ENCODE peak calls at places on chromosome 14, in nine cellular contexts. J is H1; E is cardiac muscle cell; K is right lobe of liver; G is CD4-positive, alpha-beta T cell; S is RWPE2; T is endodermal cell; P is activated B cell treated with CpG ODN at 0.5 μM for 24 hours; V is epithelial cell of esophagus. A is an unnamed sample.

GRCh38 chr14:69043598-69044267 is 64.6 kb upstream of the ACTN1 start:
- DNase-seq in T (no peak), K (peak; percentile 35), V (peak; percentile 36), S (no peak), P (no peak), E (peak; percentile 78), G (no peak), J (no peak), A (no peak)

GRCh38 chr14:64580451-64580850 is 30.7 kb downstream of the PPP1R36 start:
- DNase-seq in T (no peak), K (no peak), E (no peak), S (no peak), P (no peak), V (no peak), J (no peak), G (no peak), A (no peak)

GRCh38 chr14:64388533-64389243 is 535 bp downstream of the MTHFD1 start:
- DNase-seq in J (no peak), E (peak; percentile 36), T (no peak), V (peak; percentile 30), P (no peak), G (no peak), K (peak; percentile 38), S (no peak), A (no peak)

GRCh38 chr14:26841361-26841760 is 243.5 kb upstream of the NOVA1 start:
- DNase-seq in T (no peak), S (no peak), K (no peak), P (no peak), E (peak; percentile 25), J (no peak), G (no peak), V (peak; percentile 43), A (no peak)

GRCh38 chr14:34111933-34112332 is 161.1 kb upstream of the EGLN3 start:
- DNase-seq in G (no peak), E (no peak), J (no peak), S (no peak), T (peak; percentile 63), K (no peak), V (no peak), P (no peak), A (no peak)

GRCh38 chr14:25111061-25111601 is 61.2 kb upstream of the STXBP6 start:
- DNase-seq in J (no peak), S (no peak), P (no peak), G (no peak), K (no peak), V (peak; percentile 27), T (no peak), E (peak; percentile 97), A (peak; percentile 90)

GRCh38 chr14:105184461-105184860 is 3.3 kb upstream of the NUDT14 start:
- DNase-seq in T (no peak), K (no peak), S (no peak), G (no peak), V (no peak), P (no peak), J (no peak), E (no peak), A (no peak)

GRCh38 chr14:29601559-29602109 is 326.0 kb downstream of the PRKD1 start:
- DNase-seq in E (peak; percentile 22), S (no peak), G (no peak), J (no peak), V (no peak), P (no peak), K (no peak), T (no peak), A (no peak)

GRCh38 chr14:41607966-41608663 is 1.4 kb downstream of the LRFN5 start:
- DNase-seq in V (no peak), P (no peak), E (no peak), S (no peak), G (no peak), T (peak; percentile 71), J (no peak), K (no peak), A (no peak)

GRCh38 chr14:67851785-67852410 is 32.3 kb downstream of the RAD51B start:
- DNase-seq in K (no peak), G (no peak), E (peak; percentile 2), V (no peak), J (no peak), T (no peak), P (no peak), S (no peak), A (no peak)

GRCh38 chr14:74735113-74735512 is 22.2 kb downstream of the FCF1 start:
- DNase-seq in G (no peak), V (no peak), K (no peak), S (no peak), P (no peak), T (no peak), E (no peak), J (no peak), A (no peak)

GRCh38 chr14:74933925-74934435 is 10.9 kb upstream of the RPS6KL1 start:
- DNase-seq in S (no peak), G (no peak), K (no peak), P (no peak), J (no peak), E (no peak), T (no peak), V (no peak), A (no peak)

GRCh38 chr14:68182492-68182891 is 362.9 kb downstream of the RAD51B start:
- DNase-seq in T (no peak), S (no peak), K (no peak), G (no peak), P (no peak), E (no peak), J (no peak), V (no peak), A (no peak)

GRCh38 chr14:75972729-75973480 is 8.9 kb downstream of the TGFB3 start:
- DNase-seq in K (no peak), J (no peak), T (peak; percentile 68), S (no peak), G (no peak), V (no peak), E (no peak), P (no peak), A (no peak)

GRCh38 chr14:91089958-91090535 is 23.8 kb upstream of the DGLUCY start:
- DNase-seq in P (no peak), K (no peak), S (no peak), G (no peak), V (no peak), J (no peak), T (no peak), E (no peak), A (no peak)

GRCh38 chr14:100237735-100238418 is 1.1 kb upstream of the YY1 start:
- DNase-seq in V (peak; percentile 45), K (peak; percentile 61), T (peak; percentile 83), G (peak; percentile 31), J (no peak), E (peak; percentile 52), P (peak; percentile 47), S (peak; percentile 64), A (no peak)

GRCh38 chr14:75022655-75023054 is 19.9 kb downstream of the EIF2B2 start:
- DNase-seq in J (no peak), G (no peak), V (peak; percentile 26), P (no peak), E (no peak), S (no peak), T (peak; percentile 76), K (no peak), A (no peak)

DNA sequence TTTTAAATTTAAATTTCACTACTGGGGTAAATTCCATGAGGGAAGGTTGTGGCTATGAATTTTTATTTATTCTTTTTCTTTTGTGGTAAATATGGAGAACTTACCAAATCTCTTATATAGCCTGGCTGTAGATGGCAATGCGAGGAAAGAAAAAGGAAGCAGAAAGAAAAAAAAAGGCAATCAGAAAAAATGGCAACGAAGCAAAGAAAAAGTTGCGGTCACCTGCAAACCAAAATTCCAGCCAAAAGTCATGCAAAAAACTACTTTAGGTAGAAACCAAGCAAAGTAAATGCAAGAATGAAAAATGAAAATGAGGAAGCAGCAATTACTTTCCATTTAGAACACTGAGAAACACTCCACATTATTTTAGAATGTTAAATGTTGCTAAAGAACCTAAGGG is 69.5 kb upstream of the GNPNAT1 start:
- DNase-seq in J (no peak), T (no peak), G (no peak), V (no peak), K (no peak), P (no peak), S (no peak), E (no peak), A (no peak)
- TF ChIP-seq CTCF in J (no peak), T (no peak), G (no peak), V (no peak), K (no peak), P (no peak), S (no peak), E (no peak), A (no peak)

GRCh38 chr14:70096866-70097265 is 91.9 kb downstream of the SLC8A3 start:
- DNase-seq in P (no peak), K (no peak), E (peak; percentile 32), J (no peak), G (no peak), T (peak; percentile 76), S (no peak), V (peak; percentile 36), A (no peak)
- TF ChIP-seq CTCF in P (no peak), K (no peak), E (peak; percentile 51), J (peak; percentile 74), G (no peak), T (peak; percentile 80), S (peak; percentile 51), V (peak; percentile 57), A (peak; percentile 35)

GRCh38 chr14:23951590-23952143 is 1.9 kb upstream of the DHRS4 start:
- DNase-seq in T (peak; percentile 67), S (no peak), J (peak; percentile 10), V (no peak), E (no peak), G (no peak), K (peak; percentile 40), P (no peak), A (no peak)
- TF ChIP-seq CTCF in T (peak; percentile 53), S (no peak), J (peak; percentile 31), V (no peak), E (peak; percentile 14), G (no peak), K (peak; percentile 28), P (no peak), A (peak; percentile 19)

GRCh38 chr14:45359766-45360165 is 106.8 kb upstream of the MIS18BP1 start:
- DNase-seq in K (no peak), E (no peak), P (no peak), S (no peak), G (no peak), T (no peak), J (no peak), V (peak; percentile 57), A (no peak)

GRCh38 chr14:45361727-45362126 is 108.7 kb upstream of the MIS18BP1 start:
- DNase-seq in G (no peak), S (no peak), V (peak; percentile 48), K (no peak), P (no peak), E (no peak), J (no peak), T (no peak), A (no peak)

GRCh38 chr14:45362505-45362904 is 109.5 kb upstream of the MIS18BP1 start:
- DNase-seq in V (no peak), E (no peak), P (no peak), K (no peak), G (no peak), T (no peak), J (no peak), S (no peak), A (no peak)

DNA sequence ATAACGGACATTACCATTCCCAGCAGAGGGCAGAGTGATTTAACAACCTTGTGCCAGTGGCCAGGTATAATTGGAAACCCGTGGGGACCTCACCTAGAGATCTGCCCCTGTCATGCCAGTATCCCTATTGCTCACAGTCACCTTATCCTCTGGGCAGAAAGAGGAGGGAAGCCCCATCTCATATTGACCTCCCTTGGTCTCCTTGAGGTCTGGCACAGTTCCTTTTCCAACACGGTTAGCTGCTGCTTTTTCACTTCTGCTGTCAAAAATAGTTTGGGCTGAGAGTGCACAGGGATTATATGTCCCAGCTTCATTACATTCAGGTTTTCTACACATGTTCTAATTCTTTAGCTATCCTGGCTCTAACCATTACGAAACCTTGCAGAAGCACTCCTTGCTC is 111.6 kb upstream of the MIS18BP1 start:
- DNase-seq in E (no peak), S (no peak), T (no peak), V (no peak), G (no peak), J (no peak), K (no peak), P (no peak), A (no peak)
- TF ChIP-seq CTCF in E (no peak), S (no peak), T (peak; percentile 45), V (no peak), G (no peak), J (no peak), K (no peak), P (no peak), A (peak; percentile 4)